ENCODE peak calls at places on chromosomes 11 and 22, in nine cellular contexts. B, G, Z, J, E, L, D, W and M are unnamed samples.

GRCh38 chr22:29603358-29604191 is at the start of gene NF2:
- DNase-seq in L (peak; percentile 98), Z (peak; percentile 99), B (peak; percentile 98), J (peak; percentile 97), G (peak; percentile 100), W (peak; percentile 99), E (peak; percentile 100), D (peak; percentile 99), M (peak; percentile 99)

GRCh38 chr11:104968856-104969776 is 742 bp upstream of the CASP4 start:
- DNase-seq in E (no peak), B (peak; percentile 59), G (peak; percentile 46), W (peak; percentile 57), Z (peak; percentile 44), D (no peak), L (no peak), J (peak; percentile 40), M (no peak)

GRCh38 chr11:134862168-134862567 is 450.1 kb upstream of the B3GAT1 start:
- DNase-seq in L (no peak), B (no peak), Z (no peak), J (no peak), E (no peak), G (peak; percentile 5), D (no peak), W (no peak), M (no peak)

GRCh38 chr11:67484847-67485311 is 2.1 kb downstream of the AIP start:
- DNase-seq in Z (peak; percentile 56), B (no peak), L (no peak), J (no peak), D (peak; percentile 85), W (peak; percentile 45), E (peak; percentile 85), G (no peak), M (peak; percentile 75)

GRCh38 chr22:47724030-47724429 is 961.6 kb downstream of the TBC1D22A start:
- DNase-seq in W (no peak), Z (no peak), D (no peak), B (no peak), E (no peak), G (no peak), L (no peak), J (no peak), M (no peak)

GRCh38 chr11:61339490-61339878 is 6.5 kb downstream of the TKFC start:
- DNase-seq in E (no peak), D (no peak), W (no peak), L (no peak), Z (no peak), J (no peak), G (no peak), B (no peak), M (no peak)

GRCh38 chr22:42805998-42806481 is 51.0 kb downstream of the ARFGAP3 start:
- DNase-seq in G (no peak), W (no peak), Z (no peak), J (no peak), E (no peak), D (no peak), L (no peak), B (no peak), M (no peak)

GRCh38 chr11:3087821-3088800 is 30.9 kb upstream of the CARS1 start:
- DNase-seq in J (no peak), B (no peak), Z (no peak), L (no peak), D (no peak), W (no peak), G (peak; percentile 12), E (no peak), M (no peak)

GRCh38 chr11:131688056-131688693 is 317.8 kb downstream of the NTM start:
- DNase-seq in W (peak; percentile 63), L (no peak), B (peak; percentile 54), G (peak; percentile 42), Z (peak; percentile 62), E (peak; percentile 57), J (peak; percentile 77), D (peak; percentile 46), M (no peak)

GRCh38 chr11:31823372-31824371 is 12.6 kb upstream of the PAX6 start:
- DNase-seq in L (no peak), E (no peak), G (no peak), B (no peak), Z (no peak), J (no peak), D (no peak), W (peak; percentile 33), M (no peak)

GRCh38 chr11:62012451-62013265 is 45.2 kb upstream of the FTH1 start:
- DNase-seq in E (no peak), W (peak; percentile 57), D (no peak), L (no peak), J (no peak), Z (no peak), B (no peak), G (peak; percentile 43), M (no peak)

DNA sequence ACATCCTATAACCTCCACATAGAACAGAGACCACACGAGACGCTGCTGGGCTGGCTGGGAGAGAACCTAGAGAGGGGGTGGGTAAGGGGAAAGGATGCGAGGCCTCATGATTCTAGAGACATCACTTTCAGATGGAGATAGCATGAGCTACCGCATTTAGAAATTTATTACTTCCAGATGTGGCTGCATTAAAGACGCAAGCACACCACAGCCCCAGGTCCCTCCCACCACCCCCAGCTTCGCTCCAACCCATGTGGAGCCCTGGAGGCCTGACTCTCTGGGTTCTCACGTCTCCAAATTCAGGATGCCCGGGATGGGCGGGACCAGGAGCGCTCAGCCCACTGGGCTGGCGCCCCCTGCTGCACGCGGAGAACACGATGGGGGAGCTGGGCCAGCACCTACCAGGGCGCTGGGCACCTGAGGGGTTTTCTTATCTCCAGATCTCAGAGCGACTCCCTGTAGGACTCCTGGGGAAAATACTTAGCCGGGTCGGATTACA is 13.6 kb downstream of the MRPL21 start:
- DNase-seq in J (peak; percentile 59), Z (no peak), W (no peak), D (no peak), E (no peak), G (peak; percentile 96), L (peak; percentile 27), B (peak; percentile 31), M (no peak)
- TF ChIP-seq CTCF in J (peak; percentile 38), Z (peak; percentile 25), W (peak; percentile 28), D (peak; percentile 62), E (no peak), G (peak; percentile 73), L (peak; percentile 57), B (peak; percentile 61), M (no peak)

GRCh38 chr11:120941000-120941399 is 82.9 kb upstream of the TBCEL start:
- DNase-seq in J (no peak), G (no peak), B (no peak), L (no peak), E (no peak), D (no peak), Z (no peak), W (no peak), M (no peak)

GRCh38 chr11:120940297-120940847 is 83.5 kb upstream of the TBCEL start:
- DNase-seq in D (no peak), J (no peak), W (no peak), G (no peak), L (no peak), E (no peak), B (no peak), Z (no peak), M (no peak)

GRCh38 chr11:120950880-120951279 is 73.0 kb upstream of the TBCEL start:
- DNase-seq in G (no peak), Z (no peak), W (no peak), J (no peak), L (no peak), B (no peak), D (no peak), E (no peak), M (no peak)

GRCh38 chr11:120942701-120943100 is 81.2 kb upstream of the TBCEL start:
- DNase-seq in D (no peak), L (no peak), Z (no peak), B (no peak), W (no peak), J (no peak), G (no peak), E (no peak), M (no peak)

GRCh38 chr11:120945042-120945441 is 78.9 kb upstream of the TBCEL start:
- DNase-seq in E (no peak), B (no peak), L (no peak), G (no peak), D (no peak), J (no peak), W (no peak), Z (no peak), M (no peak)
- TF ChIP-seq CTCF in E (no peak), B (peak; percentile 55), L (no peak), G (peak; percentile 28), D (peak; percentile 71), J (no peak), W (no peak), Z (peak; percentile 17), M (peak; percentile 42)

GRCh38 chr22:22105364-22105763 is 122.8 kb upstream of the TOP3B start:
- DNase-seq in L (no peak), Z (no peak), J (no peak), D (no peak), B (no peak), W (no peak), G (no peak), E (no peak), M (no peak)

GRCh38 chr22:22106855-22107254 is 124.3 kb upstream of the TOP3B start:
- DNase-seq in L (no peak), J (no peak), G (no peak), W (no peak), E (no peak), Z (no peak), B (no peak), D (no peak), M (no peak)

GRCh38 chr22:22099833-22100812 is 117.5 kb upstream of the TOP3B start:
- DNase-seq in D (peak; percentile 71), W (no peak), Z (no peak), G (peak; percentile 9), B (peak; percentile 32), L (no peak), J (no peak), E (peak; percentile 5), M (no peak)

GRCh38 chr22:22099194-22099486 is 116.6 kb upstream of the TOP3B start:
- DNase-seq in G (no peak), W (no peak), E (peak; percentile 43), D (peak; percentile 80), L (no peak), J (no peak), Z (no peak), B (no peak), M (no peak)

GRCh38 chr22:22103078-22103593 is 120.5 kb upstream of the TOP3B start:
- DNase-seq in L (no peak), B (peak; percentile 28), D (peak; percentile 42), E (peak; percentile 19), G (no peak), W (no peak), Z (no peak), J (peak; percentile 70), M (no peak)
- TF ChIP-seq CTCF in L (peak; percentile 47), B (peak; percentile 78), D (peak; percentile 69), E (peak; percentile 47), G (peak; percentile 59), W (no peak), Z (peak; percentile 20), J (peak; percentile 76), M (peak; percentile 36)

DNA sequence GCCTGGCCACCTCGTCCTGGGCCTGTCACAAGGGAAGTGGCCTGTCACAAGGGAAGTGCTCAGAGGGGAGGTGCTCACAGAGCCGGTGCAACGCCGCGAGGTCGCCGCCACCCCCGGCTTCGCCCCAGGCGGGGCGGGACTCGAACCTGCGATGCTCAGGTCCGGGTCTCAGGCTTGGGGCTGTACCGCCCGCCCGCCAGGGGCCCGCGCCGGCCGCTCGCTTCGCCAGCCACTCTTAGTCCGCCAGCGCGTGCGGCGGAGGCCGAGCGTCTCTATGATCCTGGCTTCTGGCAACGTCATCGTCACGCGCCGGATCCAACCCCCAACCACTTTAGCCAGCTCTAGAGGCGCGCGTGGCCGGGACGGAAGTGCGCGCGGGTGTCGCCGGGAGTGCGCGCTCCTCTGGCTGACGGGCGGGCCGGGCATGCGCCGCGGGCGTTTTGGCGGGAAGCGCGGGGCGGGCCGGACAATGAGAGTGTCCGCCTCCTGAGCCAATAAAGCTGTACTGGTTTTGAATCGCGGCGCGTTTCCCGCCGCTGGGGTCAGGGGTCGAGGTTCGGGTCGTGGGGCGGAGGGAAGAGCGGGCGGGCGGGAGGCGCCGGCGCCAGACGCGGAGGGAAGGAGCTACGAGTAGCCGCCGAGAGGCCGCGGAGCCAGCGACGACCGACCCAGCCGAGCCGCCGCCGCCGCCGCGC is at the start of gene TRMT2A:
- DNase-seq in G (peak; percentile 99), Z (peak; percentile 99), D (peak; percentile 99), E (peak; percentile 99), J (peak; percentile 98), B (peak; percentile 97), L (peak; percentile 94), W (peak; percentile 99), M (peak; percentile 97)
- TF ChIP-seq CTCF in G (peak; percentile 6), Z (peak; percentile 32), D (peak; percentile 54), E (no peak), J (no peak), B (no peak), L (no peak), W (peak; percentile 34), M (no peak)